ENCODE peak calls at places on chromosomes 2 and 18, in four cellular contexts. N, P, V and R are unnamed samples.

GRCh38 chr2:27296466-27296865 is 11.8 kb downstream of the UCN start:
- DNase-seq in N (no peak), P (no peak), V (no peak), R (no peak)

GRCh38 chr2:37020212-37020886 is 54.0 kb upstream of the STRN start:
- DNase-seq in N (no peak), P (no peak), V (no peak), R (peak; percentile 73)

GRCh38 chr2:30230479-30230854 is 867 bp upstream of the LBH start:
- DNase-seq in N (no peak), P (no peak), V (no peak), R (no peak)

GRCh38 chr2:95669441-95669994 is 77.7 kb downstream of the TRIM43 start:
- DNase-seq in N (no peak), P (peak; percentile 60), V (no peak), R (no peak)

GRCh38 chr2:8479298-8479697 is 202.6 kb upstream of the ID2 start:
- DNase-seq in N (no peak), P (no peak), V (no peak), R (no peak)

GRCh38 chr2:142857247-142858154 is 20.0 kb upstream of the KYNU start:
- DNase-seq in N (no peak), P (no peak), V (no peak), R (no peak)

GRCh38 chr2:9347411-9347853 is 75.9 kb downstream of the ITGB1BP1 start:
- DNase-seq in N (no peak), P (no peak), V (no peak), R (no peak)

GRCh38 chr2:166126014-166126639 is 1.7 kb downstream of the SCN1A start:
- DNase-seq in N (no peak), P (no peak), V (no peak), R (no peak)

GRCh38 chr2:226123307-226123706 is 676.3 kb downstream of the IRS1 start:
- DNase-seq in N (no peak), P (no peak), V (no peak), R (no peak)

GRCh38 chr2:5980351-5981054 is 288.3 kb downstream of the SOX11 start:
- DNase-seq in N (no peak), P (no peak), V (no peak), R (no peak)

GRCh38 chr2:174787485-174788205 is 23.4 kb upstream of the CHRNA1 start:
- DNase-seq in N (no peak), P (no peak), V (no peak), R (peak; percentile 99)

GRCh38 chr18:79870369-79871025 is 72.8 kb downstream of the KCNG2 start:
- DNase-seq in N (no peak), P (no peak), V (no peak), R (no peak)

GRCh38 chr18:59748628-59749360 is 51.6 kb upstream of the CCBE1 start:
- DNase-seq in N (no peak), P (no peak), V (no peak), R (no peak)

GRCh38 chr18:25275414-25276001 is 76.5 kb downstream of the ZNF521 start:
- DNase-seq in N (peak; percentile 18), P (no peak), V (no peak), R (no peak)

GRCh38 chr2:70381821-70382220 is 80.0 kb upstream of the FAM136A start:
- DNase-seq in N (no peak), P (no peak), V (no peak), R (no peak)

GRCh38 chr2:118689874-118690273 is 157.6 kb downstream of the EN1 start:
- DNase-seq in N (no peak), P (no peak), V (no peak), R (no peak)

GRCh38 chr2:152627010-152627957 is 90.0 kb downstream of the PRPF40A start:
- DNase-seq in N (no peak), P (peak; percentile 67), V (no peak), R (no peak)

GRCh38 chr2:164910091-164910899 is 45.0 kb downstream of the SLC38A11 start:
- DNase-seq in N (no peak), P (peak; percentile 82), V (no peak), R (peak; percentile 33)

GRCh38 chr2:223930002-223930976 is 14.8 kb downstream of the WDFY1 start:
- DNase-seq in N (no peak), P (no peak), V (no peak), R (no peak)

GRCh38 chr2:240624011-240624949 is 1.0 kb upstream of the GPR35 start:
- DNase-seq in N (no peak), P (no peak), V (no peak), R (no peak)

GRCh38 chr18:72539861-72540260 is 4.3 kb downstream of the CBLN2 start:
- DNase-seq in N (no peak), P (no peak), V (no peak), R (no peak)

GRCh38 chr18:7908686-7909299 is 341.7 kb downstream of the PTPRM start:
- DNase-seq in N (peak; percentile 42), P (no peak), V (no peak), R (no peak)

GRCh38 chr2:237201461-237202287 is 116.0 kb downstream of the COPS8 start:
- DNase-seq in N (no peak), P (no peak), V (no peak), R (no peak)